ENCODE peak calls at places on chromosome 19, in eight cellular contexts. Q is WERI-Rb-1, C is HCT116, O is uterus, D is heart left ventricle, E is left ventricle myocardium inferior, K is GM23338, B is PC-3. M is an unnamed sample.
A peak's percentile ranks its signal among the peaks of the same experiment; 100 is the strongest.

GRCh38 chr19:42092350-42092749 is 16.4 kb downstream of the ZNF574 start:
- DNase-seq in Q (peak; percentile 55), C (no peak), O (peak; percentile 55), D (no peak), E (no peak), K (peak; percentile 82), B (peak; percentile 60), M (peak; percentile 25)

GRCh38 chr19:37874784-37875183 is 31.6 kb downstream of the WDR87 start:
- DNase-seq in Q (no peak), C (no peak), O (no peak), D (no peak), E (no peak), K (peak; percentile 81), B (no peak), M (no peak)

GRCh38 chr19:14333101-14333871 is 48.0 kb upstream of the ADGRE5 start:
- DNase-seq in Q (no peak), C (no peak), O (no peak), D (no peak), E (peak; percentile 19), K (peak; percentile 70), B (peak; percentile 56), M (peak; percentile 75)

GRCh38 chr19:41341669-41342490 is 11.8 kb downstream of the TGFB1 start:
- DNase-seq in Q (no peak), C (no peak), O (no peak), D (no peak), E (no peak), K (peak; percentile 65), B (no peak), M (no peak)

GRCh38 chr19:16897572-16898056 is 8.8 kb downstream of the F2RL3 start:
- DNase-seq in Q (no peak), C (no peak), O (peak; percentile 54), D (no peak), E (no peak), K (no peak), B (no peak), M (no peak)

GRCh38 chr19:16678498-16678897 is 17.6 kb downstream of the TMEM38A start:
- DNase-seq in Q (no peak), C (no peak), O (no peak), D (no peak), E (no peak), K (no peak), B (no peak), M (no peak)

GRCh38 chr19:56139847-56140582 is 1.1 kb upstream of the ZNF444 start:
- DNase-seq in Q (no peak), C (no peak), O (no peak), D (no peak), E (no peak), K (no peak), B (no peak), M (no peak)

GRCh38 chr19:17209126-17210036 is 5.8 kb upstream of the USE1 start:
- DNase-seq in Q (peak; percentile 87), C (peak; percentile 75), O (no peak), D (no peak), E (no peak), K (peak; percentile 99), B (peak; percentile 39), M (peak; percentile 34)

GRCh38 chr19:39397360-39398296 is 6.5 kb downstream of the MED29 start:
- DNase-seq in Q (peak; percentile 81), C (peak; percentile 72), O (peak; percentile 90), D (peak; percentile 89), E (peak; percentile 91), K (peak; percentile 93), B (peak; percentile 78), M (peak; percentile 86)

GRCh38 chr19:16807416-16808274 is 21.6 kb upstream of the SIN3B start:
- DNase-seq in Q (no peak), C (no peak), O (no peak), D (no peak), E (no peak), K (no peak), B (no peak), M (no peak)

GRCh38 chr19:1410136-1410786 is 2.9 kb downstream of the DAZAP1 start:
- DNase-seq in Q (no peak), C (no peak), O (no peak), D (no peak), E (no peak), K (no peak), B (peak; percentile 18), M (no peak)

GRCh38 chr19:33052352-33052972 is 12.2 kb downstream of the RHPN2 start:
- DNase-seq in Q (no peak), C (no peak), O (peak; percentile 67), D (no peak), E (no peak), K (no peak), B (peak; percentile 78), M (peak; percentile 68)

GRCh38 chr19:22519152-22519551 is 97.0 kb upstream of the ZNF98 start:
- DNase-seq in Q (no peak), C (no peak), O (no peak), D (no peak), E (no peak), K (no peak), B (no peak), M (no peak)

GRCh38 chr19:39426170-39426569 is 9.6 kb downstream of the RPS16 start:
- DNase-seq in Q (no peak), C (no peak), O (no peak), D (no peak), E (no peak), K (no peak), B (no peak), M (no peak)

GRCh38 chr19:55688422-55689218 is 13.6 kb downstream of the EPN1 start:
- DNase-seq in Q (peak; percentile 28), C (no peak), O (no peak), D (peak; percentile 29), E (peak; percentile 14), K (no peak), B (no peak), M (no peak)

GRCh38 chr19:55250262-55251036 is 8.4 kb downstream of the PPP6R1 start:
- DNase-seq in Q (no peak), C (no peak), O (no peak), D (no peak), E (no peak), K (no peak), B (no peak), M (no peak)

GRCh38 chr19:17289489-17289888 is 7.8 kb downstream of the ANKLE1 start:
- DNase-seq in Q (peak; percentile 55), C (peak; percentile 89), O (peak; percentile 57), D (peak; percentile 89), E (peak; percentile 80), K (peak; percentile 96), B (peak; percentile 24), M (peak; percentile 92)

DNA sequence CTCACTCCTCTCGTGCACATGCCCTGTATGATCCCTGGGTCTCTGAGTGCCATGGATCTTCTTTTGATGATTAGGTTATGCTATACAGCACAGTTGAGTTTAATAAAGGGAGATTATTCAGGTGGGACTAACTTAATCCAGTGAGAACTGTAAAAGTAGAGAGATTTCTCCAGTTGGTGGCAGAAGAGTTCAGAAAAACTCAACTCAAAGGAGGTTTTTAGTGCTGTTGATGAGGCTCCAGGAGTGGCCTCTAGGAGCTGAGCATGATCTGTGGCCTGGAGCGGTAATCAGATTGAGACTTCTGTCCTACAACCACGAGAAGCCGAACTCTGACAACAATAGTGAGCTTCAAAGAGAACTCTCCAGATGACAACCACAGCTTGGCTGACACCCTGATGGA is 413.5 kb downstream of the ZNF536 start:
- DNase-seq in Q (peak; percentile 46), C (no peak), O (no peak), D (no peak), E (no peak), K (peak; percentile 30), B (no peak), M (no peak)
- H3K27ac ChIP-seq in Q (no peak overlapping the region), C (no peak overlapping the region), O (no peak overlapping the region), D (no peak overlapping the region), E (no peak overlapping the region), K (no peak overlapping the region), B (no peak overlapping the region), M (no peak overlapping the region)

GRCh38 chr19:7292950-7293794 is 1.0 kb downstream of the INSR start:
- DNase-seq in Q (peak; percentile 12), C (no peak), O (peak; percentile 45), D (peak; percentile 60), E (peak; percentile 45), K (peak; percentile 39), B (no peak), M (peak; percentile 33)

GRCh38 chr19:7288977-7289376 is 5.2 kb downstream of the INSR start:
- DNase-seq in Q (peak; percentile 71), C (no peak), O (no peak), D (no peak), E (no peak), K (no peak), B (no peak), M (peak; percentile 10)

GRCh38 chr19:7294571-7295212 is 478 bp upstream of the INSR start:
- DNase-seq in Q (peak; percentile 91), C (peak; percentile 75), O (peak; percentile 69), D (peak; percentile 87), E (peak; percentile 82), K (peak; percentile 56), B (peak; percentile 48), M (peak; percentile 74)

GRCh38 chr19:7293795-7294570 is at the start of gene INSR:
- DNase-seq in Q (peak; percentile 89), C (peak; percentile 75), O (peak; percentile 89), D (peak; percentile 92), E (peak; percentile 91), K (peak; percentile 93), B (peak; percentile 94), M (peak; percentile 94)

GRCh38 chr19:7292352-7292949 is 1.8 kb downstream of the INSR start:
- DNase-seq in Q (no peak), C (no peak), O (peak; percentile 24), D (no peak), E (no peak), K (peak; percentile 56), B (no peak), M (no peak)
- H3K36me3 ChIP-seq in Q (peaks cover 3% of the 10 kb centered on the region), C (no peaks in the 10 kb centered on the region), O (no peaks in the 10 kb centered on the region), D (no peaks in the 10 kb centered on the region), E (no peaks in the 10 kb centered on the region), K (no peaks in the 10 kb centered on the region), B (no peaks in the 10 kb centered on the region), M (no peaks in the 10 kb centered on the region)

GRCh38 chr19:50916069-50916468 is 4.9 kb upstream of the KLK4 start:
- DNase-seq in Q (no peak), C (no peak), O (no peak), D (no peak), E (no peak), K (no peak), B (no peak), M (no peak)

GRCh38 chr19:50912102-50912599 is 956 bp upstream of the KLK4 start:
- DNase-seq in Q (no peak), C (no peak), O (no peak), D (no peak), E (no peak), K (peak; percentile 49), B (no peak), M (no peak)

GRCh38 chr19:50910722-50911121 is 473 bp downstream of the KLK4 start:
- DNase-seq in Q (no peak), C (no peak), O (no peak), D (no peak), E (no peak), K (no peak), B (no peak), M (no peak)

GRCh38 chr19:50911206-50912101 is at the start of gene KLK4:
- DNase-seq in Q (no peak), C (no peak), O (no peak), D (no peak), E (no peak), K (no peak), B (no peak), M (no peak)

GRCh38 chr19:50912727-50913716 is 1.8 kb upstream of the KLK4 start:
- DNase-seq in Q (no peak), C (no peak), O (no peak), D (no peak), E (no peak), K (no peak), B (no peak), M (no peak)
- TF ChIP-seq CTCF in Q (no peak), C (no peak), O (no peak), D (no peak), E (no peak), K (no peak), B (no peak), M (no peak)

GRCh38 chr19:4183967-4184717 is 1.7 kb downstream of the ANKRD24 start:
- DNase-seq in Q (peak; percentile 87), C (no peak), O (no peak), D (no peak), E (no peak), K (no peak), B (no peak), M (no peak)
- H3K27ac ChIP-seq in Q (peak overlapping the region; percentile 77), C (no peak overlapping the region), O (no peak overlapping the region), D (no peak overlapping the region), E (no peak overlapping the region), K (no peak overlapping the region), B (no peak overlapping the region), M (no peak overlapping the region)

M was measured in cardiac muscle cell.